ENCODE peak calls at places on chromosome 3, in six cellular contexts. E is NT2/D1; J is SW480; Z is central memory CD4-positive, alpha-beta T cell; N is left lobe of liver; Q is H7. W is an unnamed sample.

GRCh38 chr3:119184083-119184482 is 10.7 kb downstream of the UPK1B start:
- DNase-seq in E (no peak), N (no peak), Z (no peak), J (no peak), Q (no peak), W (no peak)

GRCh38 chr3:52057806-52058099 is 1.4 kb upstream of the DUSP7 start:
- DNase-seq in Q (no peak), N (no peak), J (no peak), E (no peak), Z (no peak), W (no peak)

GRCh38 chr3:196966526-196967401 is 1.9 kb downstream of the PIGZ start:
- DNase-seq in E (no peak), N (no peak), Q (peak), Z (no peak), J (no peak), W (no peak)

GRCh38 chr3:52403955-52404354 is 40.9 kb downstream of the SEMA3G start:
- DNase-seq in Z (no peak), N (no peak), E (no peak), Q (no peak), J (no peak), W (no peak)

GRCh38 chr3:99709686-99710085 is 71.3 kb downstream of the COL8A1 start:
- DNase-seq in N (no peak), J (no peak), Z (no peak), Q (no peak), E (no peak), W (no peak)

GRCh38 chr3:152285509-152285908 is 16.8 kb downstream of the MBNL1 start:
- DNase-seq in J (no peak), N (no peak), E (no peak), Z (no peak), Q (no peak), W (no peak)

GRCh38 chr3:107987036-107987557 is 103.7 kb downstream of the CD47 start:
- DNase-seq in J (peak), Z (no peak), N (peak), E (no peak), Q (no peak), W (no peak)

GRCh38 chr3:30871720-30872119 is 22.7 kb downstream of the GADL1 start:
- DNase-seq in Z (no peak), E (no peak), N (no peak), J (no peak), Q (no peak), W (no peak)

GRCh38 chr3:112568642-112569041 is 6.8 kb downstream of the SLC35A5 start:
- DNase-seq in Z (no peak), E (no peak), N (no peak), J (no peak), Q (no peak), W (no peak)

GRCh38 chr3:134441321-134441720 is 44.5 kb downstream of the ANAPC13 start:
- DNase-seq in Q (no peak), J (peak), Z (no peak), E (no peak), N (no peak), W (no peak)

GRCh38 chr3:128170866-128171516 is 17.7 kb downstream of the EEFSEC start:
- DNase-seq in J (peak), Z (no peak), Q (peak), E (peak), N (peak), W (no peak)